ENCODE peak calls at places on chromosomes 11 and 22, in five cellular contexts. S is OCI-LY7, U is SK-N-SH, O is HCT116, T is neural progenitor cell. W is an unnamed sample.

GRCh38 chr11:86749861-86750401 is 50.4 kb upstream of the PRSS23 start:
- DNase-seq in U (no peak), T (no peak), O (no peak), S (no peak), W (no peak)

GRCh38 chr11:75706260-75706729 is 11.3 kb upstream of the MOGAT2 start:
- DNase-seq in S (peak; percentile 65), T (peak; percentile 80), O (peak; percentile 77), U (peak; percentile 85), W (peak; percentile 90)

GRCh38 chr11:66235141-66235540 is 33.3 kb upstream of the RAB1B start:
- DNase-seq in O (no peak), U (no peak), S (no peak), T (no peak), W (no peak)

GRCh38 chr11:68398870-68399865 is 61.4 kb upstream of the PPP6R3 start:
- DNase-seq in T (no peak), O (no peak), U (peak; percentile 72), S (no peak), W (no peak)

GRCh38 chr11:8099291-8099899 is 18.4 kb downstream of the TUB start:
- DNase-seq in O (peak; percentile 68), S (peak; percentile 70), T (peak; percentile 75), U (peak; percentile 69), W (peak; percentile 82)

GRCh38 chr11:73353422-73353821 is 22.8 kb upstream of the RELT start:
- DNase-seq in O (no peak), U (no peak), S (no peak), T (no peak), W (no peak)

GRCh38 chr11:63505857-63506528 is at the start of gene LGALS12:
- DNase-seq in T (no peak), U (no peak), S (no peak), O (no peak), W (peak; percentile 23)

GRCh38 chr22:26650722-26651421 is 6.5 kb upstream of the MIAT start:
- DNase-seq in T (no peak), U (no peak), O (no peak), S (no peak), W (no peak)

GRCh38 chr11:5992604-5993251 is 5.9 kb upstream of the OR52L1 start:
- DNase-seq in U (peak; percentile 45), T (peak; percentile 44), S (peak; percentile 25), O (peak; percentile 13), W (peak; percentile 65)

GRCh38 chr11:8604078-8604723 is 10.2 kb upstream of the STK33 start:
- DNase-seq in T (peak; percentile 72), S (peak; percentile 54), O (peak; percentile 63), U (peak; percentile 37), W (peak; percentile 85)

GRCh38 chr11:12995211-12995610 is 13.9 kb upstream of the RASSF10 start:
- DNase-seq in U (no peak), O (no peak), T (no peak), S (no peak), W (no peak)

GRCh38 chr11:135027461-135027860 is 615.4 kb upstream of the B3GAT1 start:
- DNase-seq in T (peak; percentile 82), U (no peak), S (peak; percentile 7), O (no peak), W (peak; percentile 89)

GRCh38 chr11:73393479-73394415 is 17.5 kb downstream of the RELT start:
- DNase-seq in O (peak; percentile 41), S (peak; percentile 79), U (peak; percentile 94), T (peak; percentile 85), W (peak; percentile 92)

GRCh38 chr22:45101828-45102227 is 61.9 kb upstream of the NUP50 start:
- DNase-seq in O (no peak), U (peak; percentile 69), T (peak; percentile 80), S (peak; percentile 77), W (peak; percentile 91)

GRCh38 chr11:61626580-61627380 is 45.9 kb upstream of the SYT7 start:
- DNase-seq in S (no peak), T (no peak), U (no peak), O (no peak), W (peak; percentile 79)

GRCh38 chr22:19330865-19331418 is 39.4 kb upstream of the CLTCL1 start:
- DNase-seq in S (no peak), T (no peak), U (no peak), O (no peak), W (no peak)
- H2AFZ ChIP-seq in S (no peak overlapping the region), T (no peak overlapping the region), U (no peak overlapping the region), O (no peak overlapping the region), W (no peak overlapping the region)

GRCh38 chr11:1782831-1783724 is 19.4 kb upstream of the CTSD start:
- DNase-seq in T (no peak), O (no peak), S (no peak), U (peak; percentile 14), W (no peak)
- TF ChIP-seq EZH2phosphoT487 in T (no peak), O (no peak), S (no peak), U (no peak), W (no peak)

DNA sequence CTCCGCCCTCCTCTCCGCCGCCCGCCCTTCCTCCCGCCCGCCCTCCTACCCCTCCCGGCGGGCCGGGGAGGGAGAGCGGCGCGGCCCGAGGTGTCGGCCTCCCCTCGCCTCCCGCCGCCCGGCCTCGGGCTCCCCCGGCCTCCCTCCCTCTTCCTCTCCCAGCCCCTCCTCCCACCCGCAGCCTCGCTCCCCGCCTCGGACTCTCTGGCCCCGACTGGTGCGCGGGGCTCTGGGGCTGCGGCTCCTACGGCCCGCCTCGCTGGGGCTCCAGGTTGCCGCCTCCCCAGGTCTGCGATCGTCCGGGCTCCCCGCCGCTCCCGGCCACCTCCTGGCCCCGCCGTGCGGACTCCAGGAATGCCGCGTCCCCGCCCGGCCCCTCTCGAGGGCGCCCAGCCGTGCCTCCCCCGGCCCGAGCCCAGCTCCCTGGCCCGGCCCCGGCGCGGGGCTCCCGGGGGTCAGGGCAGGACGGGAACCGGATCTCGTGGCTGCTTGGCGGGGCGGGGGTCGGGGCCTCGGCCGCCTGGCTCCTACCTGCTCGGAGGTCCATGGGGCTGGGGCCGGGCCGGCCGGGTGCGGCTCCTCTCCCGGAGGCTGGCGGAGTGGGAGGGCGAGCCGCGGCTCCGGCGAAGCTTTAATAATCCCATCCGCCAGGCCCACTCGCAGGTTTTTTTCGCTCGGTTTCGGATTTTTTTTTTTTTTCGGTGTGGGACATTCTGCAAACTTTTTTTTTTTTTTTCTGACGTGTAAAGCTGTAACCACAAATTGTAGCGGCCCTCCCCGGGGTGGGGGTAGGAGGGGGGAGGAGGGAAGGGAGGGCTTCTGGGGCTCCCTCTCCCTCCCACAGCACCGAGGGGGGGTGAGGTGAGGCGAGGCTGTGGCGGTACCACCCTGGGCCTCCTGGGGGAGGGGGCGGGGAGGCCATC is at the start of gene CLCF1:
- DNase-seq in T (peak; percentile 85), U (peak; percentile 90), S (peak; percentile 60), O (no peak), W (peak; percentile 83)
- H2AFZ ChIP-seq in T (no peak within 1 kb of the TSS), U (no peak within 1 kb of the TSS), S (peak within 1 kb of the TSS; percentile 79), O (no peak within 1 kb of the TSS), W (peak within 1 kb of the TSS; percentile 80)

DNA sequence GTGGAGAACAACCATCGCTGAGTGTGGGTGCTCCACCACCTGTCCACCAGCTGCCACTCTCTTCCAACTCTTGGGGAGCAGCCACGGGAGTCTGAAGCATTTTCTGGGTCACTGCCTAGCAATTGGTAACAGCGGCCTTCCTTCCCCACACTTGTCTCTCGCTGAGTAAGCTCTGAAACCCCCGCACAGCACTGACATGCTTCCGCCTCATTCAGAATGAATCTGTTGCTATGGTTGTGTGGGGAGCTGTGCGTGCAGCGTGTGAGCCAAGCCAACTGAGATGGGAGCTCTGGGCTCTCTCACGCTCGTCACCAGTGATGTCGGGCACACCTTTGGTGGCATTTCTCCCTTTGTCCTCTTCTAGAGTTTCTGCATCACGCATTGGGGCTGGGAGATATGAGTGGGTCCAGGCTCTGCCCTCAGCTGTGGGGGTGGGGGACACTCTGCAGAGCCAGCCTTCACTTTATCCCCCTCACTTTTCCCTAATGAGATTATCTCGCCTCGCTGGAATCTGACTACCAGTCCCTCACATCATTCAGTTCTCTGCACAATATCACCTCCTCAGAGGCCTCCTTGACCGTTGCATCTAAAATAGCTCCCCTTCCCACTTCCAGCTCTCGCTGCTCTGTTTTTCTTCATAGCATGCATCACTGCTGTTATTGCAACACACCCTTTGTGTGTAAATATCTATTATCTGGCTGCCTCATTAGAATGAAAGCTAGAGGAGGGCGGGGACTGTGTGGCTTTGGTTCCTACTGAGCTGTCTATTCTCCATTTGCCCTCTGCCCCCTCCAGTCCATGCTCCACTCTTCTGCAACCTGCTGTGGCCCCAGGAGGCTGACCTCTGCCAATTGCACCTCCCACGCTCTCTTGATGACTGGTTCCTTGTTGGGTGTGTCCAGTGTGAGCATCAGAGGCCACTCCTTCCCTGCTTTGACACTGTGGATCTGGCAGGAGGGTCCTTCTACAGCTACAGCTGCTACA is 569.9 kb upstream of the CADM1 start:
- DNase-seq in S (no peak), T (peak; percentile 73), O (no peak), U (no peak), W (no peak)
- TF ChIP-seq EZH2phosphoT487 in S (no peak), T (no peak), O (no peak), U (no peak), W (no peak)

W was measured in GM23338.